ENCODE peak calls at places on chromosomes 7 and 10, in four cellular contexts. M is lung; K is CD8-positive, alpha-beta T cell; J is breast epithelium. N is an unnamed sample.

GRCh38 chr10:22900841-22901601 is 26.8 kb upstream of the ARMC3 start:
- DNase-seq in M (no peak), K (no peak), J (no peak), N (no peak)

GRCh38 chr7:128172151-128172550 is 68.9 kb upstream of the LEP start:
- DNase-seq in J (no peak), M (no peak), K (peak), N (no peak)

GRCh38 chr7:2104716-2105115 is 128.0 kb downstream of the MAD1L1 start:
- DNase-seq in K (no peak), M (no peak), J (no peak), N (no peak)

GRCh38 chr10:74816824-74817498 is 9.4 kb upstream of the KAT6B start:
- DNase-seq in J (no peak), K (no peak), M (no peak), N (no peak)

GRCh38 chr10:35564276-35564982 is 40.7 kb upstream of the GJD4 start:
- DNase-seq in K (peak), J (no peak), M (no peak), N (peak)

GRCh38 chr7:150450491-150450992 is at the start of gene GIMAP8:
- DNase-seq in M (peak), K (peak), J (no peak), N (no peak)

GRCh38 chr10:38038107-38038931 is 27.8 kb downstream of the ZNF33A start:
- DNase-seq in J (no peak), K (no peak), M (no peak), N (peak)

GRCh38 chr7:77393954-77394353 is 22.2 kb downstream of the GSAP start:
- DNase-seq in K (no peak), J (no peak), M (no peak), N (no peak)

GRCh38 chr10:132396495-132397035 is 435 bp upstream of the PWWP2B start:
- DNase-seq in K (peak), J (no peak), M (peak), N (no peak)

GRCh38 chr7:25395976-25396375 is 167.7 kb upstream of the NPVF start:
- DNase-seq in M (no peak), J (no peak), K (no peak), N (no peak)

GRCh38 chr10:63883861-63884260 is 362.7 kb downstream of the REEP3 start:
- DNase-seq in K (no peak), M (no peak), J (no peak), N (no peak)

GRCh38 chr10:13637303-13637856 is 50.6 kb downstream of the PRPF18 start:
- DNase-seq in J (no peak), M (no peak), K (no peak), N (no peak)

GRCh38 chr7:130413201-130413600 is 27.6 kb downstream of the CEP41 start:
- DNase-seq in M (no peak), K (no peak), J (no peak), N (no peak)

GRCh38 chr10:15433850-15434537 is 62.9 kb upstream of the FAM171A1 start:
- DNase-seq in K (no peak), J (no peak), M (no peak), N (peak)

GRCh38 chr10:123567984-123568745 is 98.0 kb upstream of the GPR26 start:
- DNase-seq in J (no peak), K (no peak), M (no peak), N (no peak)

GRCh38 chr10:2964632-2965296 is 102.6 kb upstream of the PFKP start:
- DNase-seq in M (no peak), J (no peak), K (no peak), N (no peak)

GRCh38 chr7:128139406-128139805 is 101.7 kb upstream of the LEP start:
- DNase-seq in K (no peak), J (no peak), M (no peak), N (no peak)

GRCh38 chr7:122199171-122199570 is 55.1 kb upstream of the AASS start:
- DNase-seq in K (no peak), M (no peak), J (no peak), N (no peak)

GRCh38 chr10:92880233-92880861 is 32.0 kb downstream of the EXOC6 start:
- DNase-seq in M (no peak), K (no peak), J (no peak), N (peak)

GRCh38 chr10:48958598-48959200 is 19.1 kb upstream of the LRRC18 start:
- DNase-seq in J (no peak), M (no peak), K (no peak), N (no peak)

GRCh38 chr10:77301305-77301730 is 336.3 kb downstream of the KCNMA1 start:
- DNase-seq in K (no peak), M (no peak), J (no peak), N (no peak)

GRCh38 chr10:122703483-122704448 is 4.1 kb upstream of the C10orf120 start:
- DNase-seq in M (peak), K (peak), J (peak), N (peak)

GRCh38 chr10:49748006-49748405 is 14.1 kb downstream of the OGDHL start:
- DNase-seq in J (peak), K (no peak), M (no peak), N (no peak)

GRCh38 chr7:151754142-151754590 is 122.7 kb downstream of the PRKAG2 start:
- DNase-seq in K (no peak), J (peak), M (peak), N (no peak)

GRCh38 chr7:23523486-23524075 is 8.2 kb downstream of the TRA2A start:
- DNase-seq in K (no peak), J (no peak), M (no peak), N (no peak)

GRCh38 chr7:45087301-45088145 is 1.2 kb downstream of the NACAD start:
- DNase-seq in K (no peak), M (no peak), J (no peak), N (no peak)
- H3K4me3 ChIP-seq in K (no peak), M (no peak), J (no peak), N (no peak)

GRCh38 chr10:79982486-79982800 is 33.5 kb upstream of the SFTPD start:
- DNase-seq in M (no peak), K (no peak), J (no peak), N (no peak)

GRCh38 chr10:79980711-79981110 is 31.8 kb upstream of the SFTPD start:
- DNase-seq in J (no peak), K (no peak), M (no peak), N (no peak)

GRCh38 chr10:79981673-79982485 is 33.0 kb upstream of the SFTPD start:
- DNase-seq in M (peak), K (no peak), J (peak), N (peak)

GRCh38 chr10:79979973-79980687 is 31.2 kb upstream of the SFTPD start:
- DNase-seq in K (no peak), M (peak), J (no peak), N (no peak)

DNA sequence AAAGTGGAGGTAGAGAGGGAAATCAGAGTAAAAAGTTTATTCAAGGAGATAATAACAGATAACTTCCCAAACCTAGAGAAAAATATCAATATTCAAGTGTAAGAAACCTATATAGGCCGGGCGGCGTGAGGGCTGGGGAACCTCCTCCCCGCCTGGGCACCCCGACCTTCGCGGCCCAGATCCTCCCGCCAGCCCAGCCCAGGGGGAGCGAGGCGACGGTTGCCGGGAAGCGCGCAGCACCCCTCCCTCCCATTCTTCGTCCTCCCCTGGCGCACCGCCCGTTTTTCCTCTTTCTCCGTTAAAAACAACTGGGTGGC is 32.4 kb upstream of the SFTPD start:
- DNase-seq in K (no peak), M (no peak), J (no peak), N (no peak)
- H3K4me3 ChIP-seq in K (no peak), M (peak), J (peak), N (peak)

GRCh38 chr10:89163265-89163995 is 43.7 kb downstream of the CH25H start:
- DNase-seq in K (peak), M (peak), J (peak), N (no peak)
- H3K4me3 ChIP-seq in K (peak), M (no peak), J (no peak), N (no peak)

GRCh38 chr7:19117870-19118608 is 603 bp upstream of the TWIST1 start:
- DNase-seq in J (no peak), K (no peak), M (no peak), N (no peak)
- H3K4me3 ChIP-seq in J (peak), K (no peak), M (no peak), N (peak)

GRCh38 chr7:33986456-33986855 is 81.1 kb downstream of the BMPER start:
- DNase-seq in M (no peak), J (no peak), K (no peak), N (no peak)

GRCh38 chr7:33982425-33982786 is 77.1 kb downstream of the BMPER start:
- DNase-seq in J (no peak), M (no peak), K (no peak), N (no peak)

GRCh38 chr7:33981686-33982424 is 76.5 kb downstream of the BMPER start:
- DNase-seq in M (no peak), J (no peak), K (no peak), N (no peak)

DNA sequence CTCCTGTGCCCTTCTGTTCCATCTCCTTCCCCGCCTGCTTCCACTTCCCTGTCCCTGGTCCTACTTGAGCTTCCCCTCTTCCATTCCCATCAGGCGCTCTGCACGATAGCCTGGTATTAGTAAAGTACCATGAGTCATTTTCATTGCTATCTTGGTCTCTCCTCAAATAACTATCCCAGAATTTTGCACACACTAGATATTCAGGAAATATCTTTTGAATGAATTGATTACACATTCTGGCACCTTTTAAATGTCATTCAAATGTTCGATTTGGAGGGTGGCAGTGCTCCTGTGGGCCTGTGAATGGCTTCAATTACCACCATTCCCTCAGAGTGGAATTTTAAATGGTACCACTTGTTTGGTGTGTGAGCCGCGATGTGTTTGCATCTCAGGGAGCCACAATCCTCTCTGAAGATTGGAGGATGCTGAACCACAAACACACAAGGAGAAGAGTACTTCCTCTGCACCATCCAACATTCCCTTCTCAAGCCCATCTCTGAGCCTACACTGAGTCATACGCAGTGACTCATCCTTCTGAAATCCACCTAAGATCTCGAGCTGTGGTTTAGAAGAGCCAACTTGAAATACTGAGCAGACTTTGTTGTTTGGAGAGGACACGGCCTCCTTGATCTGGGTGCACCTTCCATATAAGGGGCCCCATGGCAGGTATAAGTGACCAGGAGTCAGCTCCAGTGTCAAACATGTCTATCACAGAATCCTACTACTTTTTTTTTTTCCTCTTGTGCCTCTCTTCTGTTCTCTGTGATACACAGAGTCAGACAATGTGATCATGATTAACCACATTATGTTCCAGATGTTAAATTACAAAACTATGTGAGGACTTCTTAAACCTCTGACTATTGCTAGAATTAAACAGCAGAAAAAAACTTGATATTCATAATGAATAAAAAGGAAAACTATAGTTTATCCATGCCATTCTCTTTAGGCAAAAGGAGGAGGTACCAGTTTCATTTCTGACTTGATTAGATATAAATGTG is 81.9 kb downstream of the BMPER start:
- DNase-seq in M (peak), K (no peak), J (no peak), N (no peak)
- H3K4me3 ChIP-seq in M (no peak), K (no peak), J (no peak), N (no peak)

GRCh38 chr10:52212802-52213510 is 101.1 kb upstream of the DKK1 start:
- DNase-seq in K (no peak), J (no peak), M (no peak), N (no peak)
- H3K4me3 ChIP-seq in K (no peak), J (no peak), M (no peak), N (no peak)